ENCODE peak calls at places on chromosomes 3 and 15, in four cellular contexts. U is A549, W is GM23338, C is HCT116. E is an unnamed sample. For H3K4me1, the result is how much of the 10 kb centered on the place peaks cover.

GRCh38 chr3:128603313-128603712 is 47.3 kb downstream of the RPN1 start:
- DNase-seq in W (no peak), C (no peak), U (no peak), E (no peak)

GRCh38 chr15:61080209-61081027 is 148.7 kb downstream of the RORA start:
- DNase-seq in U (no peak), W (no peak), C (no peak), E (no peak)

GRCh38 chr15:57133127-57133968 is 214.9 kb downstream of the TCF12 start:
- DNase-seq in W (peak), C (no peak), U (no peak), E (no peak)

GRCh38 chr15:76996076-76996525 is 1.2 kb downstream of the PSTPIP1 start:
- DNase-seq in C (no peak), W (no peak), U (no peak), E (no peak)

GRCh38 chr15:48800811-48801460 is 9.9 kb downstream of the CEP152 start:
- DNase-seq in C (no peak), U (peak), W (peak), E (no peak)

GRCh38 chr3:21920431-21920830 is 169.4 kb upstream of the ZNF385D start:
- DNase-seq in U (no peak), W (no peak), C (no peak), E (no peak)

GRCh38 chr3:99753268-99753975 is 64.2 kb upstream of the CMSS1 start:
- DNase-seq in C (peak), W (peak), U (peak), E (peak)

GRCh38 chr3:69426291-69426690 is 40.4 kb upstream of the FRMD4B start:
- DNase-seq in W (no peak), U (no peak), C (no peak), E (no peak)

GRCh38 chr15:65423150-65423976 is 616 bp upstream of the IGDCC4 start:
- DNase-seq in W (peak), C (no peak), U (no peak), E (no peak)

GRCh38 chr15:70974004-70974832 is 81.6 kb downstream of the LRRC49 start:
- DNase-seq in W (peak), U (peak), C (peak), E (peak)

GRCh38 chr15:29024681-29025080 is 138.9 kb downstream of the APBA2 start:
- DNase-seq in W (no peak), C (no peak), U (no peak), E (no peak)

GRCh38 chr3:27544372-27544865 is 60.2 kb upstream of the SLC4A7 start:
- DNase-seq in U (no peak), W (no peak), C (no peak), E (no peak)

GRCh38 chr15:70342554-70343548 is 245.1 kb upstream of the TLE3 start:
- DNase-seq in U (no peak), C (no peak), W (no peak), E (no peak)

GRCh38 chr15:64731012-64731806 is 44.2 kb downstream of the RBPMS2 start:
- DNase-seq in U (peak), C (peak), W (peak), E (peak)

GRCh38 chr15:52795464-52796227 is 5.5 kb upstream of the ONECUT1 start:
- DNase-seq in W (peak), U (no peak), C (no peak), E (no peak)

GRCh38 chr3:71565326-71565725 is 18.2 kb downstream of the FOXP1 start:
- DNase-seq in W (no peak), C (no peak), U (no peak), E (no peak)

GRCh38 chr15:61889706-61890105 is 170.5 kb downstream of the VPS13C start:
- DNase-seq in U (peak), C (no peak), W (no peak), E (no peak)

GRCh38 chr3:49647741-49648140 is 26.4 kb upstream of the APEH start:
- DNase-seq in C (no peak), W (no peak), U (no peak), E (no peak)

GRCh38 chr3:184314700-184315505 is 497 bp downstream of the EIF4G1 start:
- DNase-seq in W (peak), U (peak), C (no peak), E (no peak)

GRCh38 chr15:60208708-60209107 is 189.1 kb downstream of the ANXA2 start:
- DNase-seq in W (no peak), U (no peak), C (no peak), E (no peak)

GRCh38 chr3:18740631-18741583 is 315.8 kb upstream of the SATB1 start:
- DNase-seq in C (no peak), W (no peak), U (no peak), E (no peak)

GRCh38 chr15:73353734-73354133 is 15.0 kb downstream of the HCN4 start:
- DNase-seq in U (no peak), W (peak), C (no peak), E (no peak)

GRCh38 chr3:67947808-67948508 is 293.5 kb upstream of the SUCLG2 start:
- DNase-seq in U (peak), C (no peak), W (peak), E (no peak)

GRCh38 chr3:189563841-189564563 is 67.2 kb upstream of the TP63 start:
- DNase-seq in C (no peak), U (peak), W (no peak), E (peak)

GRCh38 chr3:151686257-151686656 is 47.5 kb upstream of the AADACL2 start:
- DNase-seq in C (no peak), U (no peak), W (no peak), E (no peak)

GRCh38 chr3:33949074-33949473 is 150.6 kb downstream of the PDCD6IP start:
- DNase-seq in U (no peak), W (no peak), C (no peak), E (no peak)

GRCh38 chr3:82261013-82261412 is 499.6 kb upstream of the GBE1 start:
- DNase-seq in C (no peak), U (no peak), W (no peak), E (no peak)

GRCh38 chr3:118729546-118729945 is 305.1 kb downstream of the IGSF11 start:
- DNase-seq in C (no peak), W (peak), U (no peak), E (no peak)

GRCh38 chr3:78765671-78766485 is 1001.9 kb downstream of the ROBO1 start:
- DNase-seq in U (no peak), W (no peak), C (no peak), E (no peak)

GRCh38 chr3:156449712-156450574 is 105.0 kb downstream of the SSR3 start:
- DNase-seq in U (peak), W (peak), C (peak), E (peak)

GRCh38 chr3:59386165-59386564 is 336.3 kb upstream of the CFAP20DC start:
- DNase-seq in C (no peak), U (no peak), W (no peak), E (no peak)

GRCh38 chr3:45178131-45179023 is 32.2 kb upstream of the CDCP1 start:
- DNase-seq in U (no peak), W (no peak), C (no peak), E (no peak)
- TF ChIP-seq CTCF in U (no peak), W (no peak), C (no peak), E (no peak)

DNA sequence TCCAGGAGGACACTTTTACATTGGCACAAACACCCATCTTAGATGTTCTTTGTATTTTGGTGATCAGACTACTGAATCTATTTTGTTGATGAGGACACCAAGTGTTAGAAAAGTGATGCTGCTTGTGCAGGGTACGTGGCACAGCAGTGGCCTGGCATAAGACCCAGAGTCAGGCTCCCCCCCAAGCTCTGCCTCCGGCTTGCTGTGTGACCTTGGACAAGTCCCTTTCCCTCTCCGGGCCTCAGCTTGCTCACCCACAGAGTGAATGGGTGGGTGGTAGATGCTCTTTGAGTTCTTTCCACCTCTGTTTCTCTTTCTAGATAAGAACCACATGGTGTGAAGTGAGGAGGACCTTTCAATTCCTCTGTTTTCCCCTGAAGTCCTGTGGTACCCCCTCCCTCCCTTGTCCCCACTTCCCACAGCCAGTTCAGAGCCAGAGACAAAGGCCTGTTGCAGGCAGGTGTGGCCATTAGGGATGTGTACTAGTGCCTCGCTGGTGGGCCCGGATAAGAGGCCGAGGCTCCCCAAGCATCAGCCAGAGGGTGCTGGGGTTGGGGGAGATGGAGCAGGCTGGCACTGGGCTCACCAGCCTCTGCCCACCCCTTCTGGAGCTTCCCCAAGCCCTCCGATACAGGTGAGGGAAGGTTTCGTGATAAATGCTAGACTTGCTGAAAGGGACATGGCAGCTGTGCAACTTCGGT is 43.6 kb downstream of the SMAD6 start:
- DNase-seq in W (no peak), U (no peak), C (no peak), E (no peak)
- H3K4me1 ChIP-seq in W (half or more), U (half or more), C (half or more), E (half or more)

DNA sequence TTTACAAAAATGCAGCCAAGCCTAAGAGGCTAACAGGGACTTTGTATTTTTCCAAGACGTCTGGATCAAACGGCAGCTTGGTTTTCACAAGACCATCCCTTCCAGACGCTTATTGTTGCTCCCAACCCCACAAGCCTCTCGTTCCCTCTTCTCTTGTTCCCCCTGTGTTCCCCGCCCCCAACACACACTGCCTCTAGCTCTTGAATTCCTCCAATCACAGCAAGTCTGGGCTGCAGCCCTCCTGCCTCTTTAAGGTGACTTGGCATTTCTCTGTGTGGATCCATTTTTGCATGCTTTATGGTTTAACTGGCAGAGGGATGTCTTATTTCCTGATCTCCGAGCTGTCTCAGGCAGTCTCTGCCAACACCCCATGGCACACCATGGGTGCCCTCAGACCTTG is 182.2 kb downstream of the ABHD5 start:
- DNase-seq in U (peak), W (no peak), C (no peak), E (no peak)
- TF ChIP-seq REST in U (no peak), W (no peak), C (no peak), E (no peak)

GRCh38 chr3:65950340-65951326 is 88.1 kb downstream of the MAGI1 start:
- DNase-seq in W (peak), U (no peak), C (no peak), E (no peak)
- TF ChIP-seq CTCF in W (no peak), U (no peak), C (peak), E (no peak)

GRCh38 chr3:16302082-16302631 is 37.1 kb downstream of the OXNAD1 start:
- DNase-seq in C (no peak), U (no peak), W (peak), E (no peak)

GRCh38 chr3:16303037-16303436 is 38.0 kb downstream of the OXNAD1 start:
- DNase-seq in U (no peak), C (no peak), W (no peak), E (no peak)

GRCh38 chr3:16307832-16308531 is 43.0 kb downstream of the OXNAD1 start:
- DNase-seq in W (no peak), U (no peak), C (no peak), E (no peak)

GRCh38 chr3:16304065-16305010 is 39.3 kb downstream of the OXNAD1 start:
- DNase-seq in U (no peak), C (no peak), W (no peak), E (no peak)

DNA sequence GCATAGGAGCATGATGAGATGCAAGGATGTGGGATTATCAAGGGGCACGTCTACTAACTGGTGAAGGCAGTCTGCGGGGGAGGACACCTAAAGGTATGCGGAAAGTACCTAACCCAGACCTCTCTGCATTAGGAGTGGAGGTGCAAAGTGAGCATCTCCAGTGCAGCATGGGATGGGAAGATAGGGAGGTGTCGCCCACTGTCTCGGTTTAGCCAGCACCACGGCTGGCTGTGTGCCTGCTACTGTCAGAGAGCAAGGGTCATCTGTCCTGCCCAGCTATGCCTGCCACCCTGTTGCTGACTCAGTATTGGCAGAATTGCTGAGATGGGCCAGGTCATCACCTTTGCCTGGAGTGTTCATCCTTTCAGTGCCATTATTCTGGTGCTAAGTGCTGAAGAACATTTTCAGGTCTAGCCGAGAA is 40.1 kb downstream of the OXNAD1 start:
- DNase-seq in U (no peak), C (no peak), W (no peak), E (no peak)
- H3K4me1 ChIP-seq in U (under half), C (under half), W (under half), E (under half)